ENCODE peak calls at places on chromosome 14, in six cellular contexts. O is IMR-90, Y is trophoblast cell, R is neuronal stem cell, E is H9, D is H1. K is an unnamed sample. For H3K9me3, the result is how much of the 10 kb centered on the place peaks cover.

GRCh38 chr14:40312296-40312695 is 880.1 kb upstream of the FBXO33 start:
- DNase-seq in O (no peak), Y (no peak), R (no peak), E (no peak), D (no peak), K (no peak)

GRCh38 chr14:68167717-68168087 is 348.1 kb downstream of the RAD51B start:
- DNase-seq in O (no peak), Y (no peak), R (no peak), E (no peak), D (no peak), K (no peak)

GRCh38 chr14:91482278-91483023 is 27.7 kb downstream of the PPP4R3A start:
- DNase-seq in O (peak), Y (no peak), R (no peak), E (no peak), D (no peak), K (peak)

GRCh38 chr14:54902143-54902520 is 494 bp downstream of the GCH1 start:
- DNase-seq in O (peak), Y (peak), R (peak), E (peak), D (peak), K (peak)

GRCh38 chr14:96146131-96146771 is 58.4 kb upstream of the BDKRB2 start:
- DNase-seq in O (peak), Y (peak), R (no peak), E (no peak), D (no peak), K (peak)

GRCh38 chr14:32473476-32473875 is 144.4 kb downstream of the AKAP6 start:
- DNase-seq in O (no peak), Y (no peak), R (no peak), E (no peak), D (no peak), K (no peak)

GRCh38 chr14:35576856-35577255 is 42.9 kb downstream of the INSM2 start:
- DNase-seq in O (no peak), Y (no peak), R (no peak), E (no peak), D (no peak), K (no peak)

GRCh38 chr14:58238252-58239247 is 6.1 kb upstream of the PSMA3 start:
- DNase-seq in O (no peak), Y (peak), R (no peak), E (peak), D (no peak), K (peak)

GRCh38 chr14:68748691-68749090 is 44.2 kb downstream of the ZFP36L1 start:
- DNase-seq in O (no peak), Y (peak), R (no peak), E (no peak), D (no peak), K (no peak)

GRCh38 chr14:87133073-87133815 is 859.7 kb downstream of the GALC start:
- DNase-seq in O (peak), Y (peak), R (no peak), E (no peak), D (no peak), K (peak)

GRCh38 chr14:64296561-64296960 is 2.4 kb upstream of the ESR2 start:
- DNase-seq in O (peak), Y (no peak), R (no peak), E (no peak), D (no peak), K (peak)

GRCh38 chr14:66698503-66698902 is 190.6 kb downstream of the GPHN start:
- DNase-seq in O (no peak), Y (no peak), R (no peak), E (no peak), D (no peak), K (no peak)

GRCh38 chr14:66701813-66702212 is 193.9 kb downstream of the GPHN start:
- DNase-seq in O (no peak), Y (no peak), R (no peak), E (no peak), D (no peak), K (no peak)

GRCh38 chr14:66696326-66696725 is 188.4 kb downstream of the GPHN start:
- DNase-seq in O (no peak), Y (no peak), R (no peak), E (no peak), D (no peak), K (no peak)
- H3K9me3 ChIP-seq in O (under half), Y (under half), R (under half), E (under half), D (under half), K (under half)

GRCh38 chr14:101120636-101121398 is 217.3 kb upstream of the RTL1 start:
- DNase-seq in O (no peak), Y (peak), R (no peak), E (peak), D (no peak), K (no peak)

GRCh38 chr14:101121399-101122113 is 218.0 kb upstream of the RTL1 start:
- DNase-seq in O (no peak), Y (no peak), R (no peak), E (no peak), D (no peak), K (no peak)

GRCh38 chr14:101122855-101123129 is 219.3 kb upstream of the RTL1 start:
- DNase-seq in O (no peak), Y (no peak), R (no peak), E (no peak), D (no peak), K (no peak)

GRCh38 chr14:101123639-101124525 is 220.4 kb upstream of the RTL1 start:
- DNase-seq in O (no peak), Y (no peak), R (no peak), E (peak), D (no peak), K (no peak)

GRCh38 chr14:101122114-101122854 is 218.8 kb upstream of the RTL1 start:
- DNase-seq in O (no peak), Y (no peak), R (no peak), E (no peak), D (no peak), K (no peak)
- H2AK5ac ChIP-seq in O (no peak), Y (no peak), R (no peak), E (no peak), D (no peak), K (no peak)

DNA sequence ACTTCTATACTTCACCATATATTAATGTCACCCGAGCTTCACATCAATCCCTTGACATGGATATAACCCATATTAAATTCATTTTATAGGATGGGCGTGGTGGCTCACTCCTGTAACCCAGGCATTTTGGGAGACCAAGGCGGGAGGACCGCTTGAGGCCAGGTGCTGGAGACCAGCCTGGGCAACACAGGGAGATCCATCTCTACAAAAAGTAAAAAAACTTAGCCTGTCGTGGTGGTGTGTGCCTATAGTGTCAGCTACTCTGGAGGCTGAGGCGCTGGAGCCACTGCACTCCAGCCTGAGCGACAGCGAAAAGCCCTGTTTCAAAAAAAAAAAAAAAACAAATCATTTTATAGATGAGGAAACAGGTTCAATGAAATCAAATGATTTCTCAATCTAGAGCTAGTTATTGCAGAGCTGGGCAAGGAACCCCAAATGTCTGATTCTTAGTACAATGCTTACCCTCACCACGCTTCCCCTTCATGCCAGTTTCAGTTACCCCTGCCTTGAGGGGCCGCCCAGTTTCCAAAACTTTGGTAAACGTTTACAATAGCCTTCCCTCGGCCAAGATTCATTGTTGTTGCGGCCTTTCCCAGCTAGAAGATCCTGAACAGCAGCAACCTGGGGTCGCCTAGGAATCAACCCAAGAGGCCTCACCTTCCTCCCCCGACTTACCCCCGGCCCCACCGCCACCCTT is 751 bp downstream of the PSMB5 start:
- DNase-seq in O (no peak), Y (no peak), R (no peak), E (no peak), D (no peak), K (no peak)
- H4K8ac ChIP-seq in O (peak), Y (peak), R (peak), E (no peak), D (peak), K (peak)

DNA sequence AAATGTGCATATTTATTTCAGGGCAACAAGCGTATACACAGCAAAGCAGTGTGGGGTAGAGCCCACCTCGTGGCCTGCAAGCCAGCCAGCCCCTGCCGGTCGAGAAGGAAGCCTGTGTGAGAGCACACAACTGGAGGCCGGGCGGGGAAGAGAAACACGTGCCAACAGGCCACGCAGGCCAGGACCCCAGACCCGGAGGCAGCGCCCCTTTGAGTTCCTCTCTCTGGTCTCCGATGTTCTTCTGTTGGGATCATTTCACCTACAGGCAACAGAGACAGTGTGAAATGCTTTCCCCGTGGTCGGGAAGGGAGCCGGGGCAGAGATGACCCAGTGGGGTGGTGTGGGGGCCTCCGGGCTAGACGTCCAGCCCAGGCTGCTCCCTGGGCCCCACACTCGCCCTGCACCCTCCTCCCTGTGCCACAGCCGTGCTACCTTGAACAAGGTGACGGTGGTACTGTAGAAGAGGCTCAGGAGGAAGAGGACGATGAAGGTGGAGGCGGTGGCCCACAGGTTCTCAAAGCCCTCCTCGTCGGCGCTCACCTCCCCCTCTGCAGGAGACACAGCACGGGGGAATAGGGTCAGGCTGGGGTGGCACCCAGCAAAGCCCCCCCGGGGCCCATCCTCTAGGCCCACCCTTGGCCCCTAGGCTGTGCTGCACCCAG is 325.5 kb downstream of the TMEM121 start:
- DNase-seq in O (no peak), Y (no peak), R (no peak), E (no peak), D (no peak), K (no peak)
- H3K9me3 ChIP-seq in O (half or more), Y (half or more), R (half or more), E (half or more), D (half or more), K (under half)

GRCh38 chr14:99141236-99141635 is 130.8 kb downstream of the BCL11B start:
- DNase-seq in O (no peak), Y (no peak), R (no peak), E (no peak), D (no peak), K (no peak)
- H2AK5ac ChIP-seq in O (no peak), Y (no peak), R (no peak), E (no peak), D (no peak), K (no peak)

GRCh38 chr14:89065879-89066278 is 241.4 kb downstream of the TTC8 start:
- DNase-seq in O (no peak), Y (no peak), R (no peak), E (no peak), D (no peak), K (no peak)

GRCh38 chr14:89056394-89056793 is 231.9 kb downstream of the TTC8 start:
- DNase-seq in O (no peak), Y (no peak), R (no peak), E (no peak), D (no peak), K (no peak)

GRCh38 chr14:89061696-89062095 is 237.2 kb downstream of the TTC8 start:
- DNase-seq in O (no peak), Y (peak), R (no peak), E (no peak), D (no peak), K (peak)

GRCh38 chr14:89058707-89059106 is 234.3 kb downstream of the TTC8 start:
- DNase-seq in O (peak), Y (no peak), R (no peak), E (no peak), D (no peak), K (no peak)

DNA sequence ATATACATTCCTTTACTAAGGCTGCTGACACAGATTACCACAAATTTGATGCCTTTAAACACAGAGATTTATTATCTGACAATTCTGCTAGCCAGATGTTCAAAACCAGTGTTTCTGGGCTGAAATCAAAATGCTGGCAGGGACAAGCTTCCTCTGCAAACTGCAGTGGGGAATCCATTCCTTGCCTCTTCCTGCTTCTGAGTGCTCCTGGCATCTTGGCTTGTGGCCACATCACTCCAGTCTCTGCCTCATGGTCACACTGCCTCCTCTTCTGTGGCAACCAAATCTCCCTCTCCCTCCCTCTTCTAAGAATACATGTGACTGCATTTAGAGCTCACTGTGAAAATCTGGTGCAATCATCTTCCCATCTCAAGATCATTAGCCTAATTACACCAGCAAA is 235.7 kb downstream of the TTC8 start:
- DNase-seq in O (peak), Y (no peak), R (no peak), E (no peak), D (no peak), K (no peak)
- H4K8ac ChIP-seq in O (no peak), Y (peak), R (no peak), E (no peak), D (no peak), K (no peak)

DNA sequence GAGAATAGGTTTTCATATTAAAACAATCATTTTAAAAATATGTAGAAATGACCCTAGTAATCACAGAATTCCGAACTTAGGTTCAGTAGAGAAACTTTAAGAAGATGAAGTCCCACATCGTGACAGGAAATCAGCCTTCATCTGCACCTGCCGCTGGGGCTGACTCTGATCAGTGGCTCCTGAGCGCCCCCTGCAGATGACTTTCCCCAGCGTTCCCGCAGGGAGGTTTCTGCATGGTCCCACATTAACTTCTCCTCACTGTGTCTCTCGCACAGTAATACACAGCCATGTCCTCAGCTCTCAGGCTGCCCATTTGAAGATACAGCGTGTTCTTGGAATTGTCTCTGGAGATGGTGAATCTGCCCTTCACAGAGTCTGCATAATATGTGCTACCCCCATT is 1131.1 kb downstream of the TMEM121 start:
- DNase-seq in O (no peak), Y (no peak), R (no peak), E (no peak), D (no peak), K (no peak)
- H3K9me3 ChIP-seq in O (under half), Y (under half), R (under half), E (half or more), D (under half), K (under half)

GRCh38 chr14:53152909-53153701 is at the start of gene DDHD1:
- DNase-seq in O (peak), Y (peak), R (peak), E (peak), D (peak), K (peak)
- H2AK5ac ChIP-seq in O (peak), Y (no peak), R (peak), E (no peak), D (no peak), K (no peak)

GRCh38 chr14:24231263-24232120 is 675 bp downstream of the NEDD8 start:
- DNase-seq in O (no peak), Y (no peak), R (no peak), E (no peak), D (no peak), K (no peak)
- H4K8ac ChIP-seq in O (peak), Y (peak), R (no peak), E (peak), D (peak), K (peak)

DNA sequence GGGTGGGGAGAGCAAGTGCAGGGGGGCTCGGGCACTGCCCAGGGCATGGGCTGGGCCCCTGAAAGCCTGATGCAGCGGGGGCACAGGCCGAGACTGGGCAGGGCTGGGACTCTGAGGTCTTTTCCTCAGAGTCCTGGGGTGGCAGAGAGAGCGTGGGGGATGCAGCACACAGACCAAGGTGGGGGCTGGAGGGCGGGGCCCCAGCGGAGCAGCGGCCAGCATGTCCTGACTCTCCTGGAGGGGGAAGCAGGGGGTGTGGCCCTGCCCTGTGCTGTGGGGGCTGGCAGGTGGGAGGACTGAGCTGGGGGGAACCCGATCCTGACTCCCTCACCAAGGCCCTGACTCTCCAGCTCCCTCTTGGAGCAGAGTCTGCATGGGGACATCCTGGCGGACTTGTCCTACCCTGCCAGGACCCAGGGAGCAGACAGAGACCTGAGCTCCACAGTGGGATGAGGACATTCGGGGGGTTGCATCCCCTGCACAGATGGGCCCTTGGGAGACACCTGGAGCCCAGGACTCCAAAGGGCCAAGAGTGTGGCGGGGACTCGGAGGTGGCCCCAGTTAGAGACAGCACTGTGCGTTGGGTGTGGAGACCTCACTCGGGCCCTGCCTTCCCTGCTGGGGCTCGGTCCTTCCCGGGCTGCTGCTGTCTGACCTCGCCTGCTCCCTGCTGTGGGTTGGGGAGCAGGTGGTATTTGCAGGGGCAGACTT is 326.1 kb downstream of the TMEM121 start:
- DNase-seq in O (no peak), Y (no peak), R (no peak), E (peak), D (no peak), K (no peak)
- H3K9me3 ChIP-seq in O (half or more), Y (half or more), R (half or more), E (half or more), D (half or more), K (under half)

K was measured in mesenchymal stem cell.